ENCODE peak calls at places on chromosome 16, in seven cellular contexts. W is CD8-positive, alpha-beta T cell; Q is thyroid gland; H is IMR-90; V is left ventricle myocardium inferior; A is OCI-LY7; C is SK-N-SH. S is an unnamed sample.
A peak's percentile ranks its signal among the peaks of the same experiment; 100 is the strongest.

GRCh38 chr16:74448990-74449389 is 27.7 kb upstream of the CLEC18B start:
- DNase-seq in W (no peak), Q (peak; percentile 33), H (peak; percentile 95), V (peak; percentile 63), A (no peak), C (no peak), S (peak; percentile 85)

GRCh38 chr16:1288813-1289479 is 20.5 kb upstream of the UBE2I start:
- DNase-seq in W (peak; percentile 27), Q (no peak), H (no peak), V (no peak), A (peak; percentile 21), C (no peak), S (no peak)

GRCh38 chr16:30896203-30896889 is at the start of gene CTF1:
- DNase-seq in W (no peak), Q (peak; percentile 84), H (peak; percentile 89), V (peak; percentile 83), A (no peak), C (peak; percentile 85), S (peak; percentile 38)

GRCh38 chr16:621526-622105 is 9.2 kb upstream of the WFIKKN1 start:
- DNase-seq in W (no peak), Q (no peak), H (no peak), V (no peak), A (no peak), C (no peak), S (no peak)

GRCh38 chr16:30740364-30741251 is 7.6 kb upstream of the PHKG2 start:
- DNase-seq in W (no peak), Q (peak; percentile 99), H (peak; percentile 55), V (peak; percentile 86), A (no peak), C (no peak), S (peak; percentile 88)

GRCh38 chr16:87392823-87393679 is 915 bp downstream of the MAP1LC3B start:
- DNase-seq in W (peak; percentile 39), Q (peak; percentile 62), H (peak; percentile 47), V (peak; percentile 34), A (peak; percentile 60), C (peak; percentile 69), S (no peak)

GRCh38 chr16:20114356-20114755 is 40.7 kb upstream of the GPR139 start:
- DNase-seq in W (no peak), Q (no peak), H (no peak), V (no peak), A (no peak), C (no peak), S (no peak)

GRCh38 chr16:50708373-50709060 is 15.1 kb downstream of the NOD2 start:
- DNase-seq in W (no peak), Q (no peak), H (no peak), V (no peak), A (no peak), C (no peak), S (no peak)

GRCh38 chr16:51261919-51262318 is 110.8 kb upstream of the SALL1 start:
- DNase-seq in W (no peak), Q (no peak), H (no peak), V (no peak), A (no peak), C (no peak), S (no peak)

GRCh38 chr16:53692146-53692545 is 11.5 kb downstream of the RPGRIP1L start:
- DNase-seq in W (no peak), Q (no peak), H (no peak), V (no peak), A (no peak), C (no peak), S (no peak)

GRCh38 chr16:64455275-64455674 is 666.6 kb downstream of the CDH11 start:
- DNase-seq in W (no peak), Q (no peak), H (peak; percentile 53), V (no peak), A (peak; percentile 39), C (no peak), S (no peak)

GRCh38 chr16:5412721-5413120 is 315.1 kb upstream of the EEF2KMT start:
- DNase-seq in W (no peak), Q (peak; percentile 83), H (no peak), V (no peak), A (no peak), C (peak; percentile 50), S (no peak)

GRCh38 chr16:3461120-3461519 is 17.6 kb downstream of the NAA60 start:
- DNase-seq in W (peak; percentile 69), Q (peak; percentile 0), H (no peak), V (no peak), A (peak; percentile 51), C (no peak), S (no peak)

DNA sequence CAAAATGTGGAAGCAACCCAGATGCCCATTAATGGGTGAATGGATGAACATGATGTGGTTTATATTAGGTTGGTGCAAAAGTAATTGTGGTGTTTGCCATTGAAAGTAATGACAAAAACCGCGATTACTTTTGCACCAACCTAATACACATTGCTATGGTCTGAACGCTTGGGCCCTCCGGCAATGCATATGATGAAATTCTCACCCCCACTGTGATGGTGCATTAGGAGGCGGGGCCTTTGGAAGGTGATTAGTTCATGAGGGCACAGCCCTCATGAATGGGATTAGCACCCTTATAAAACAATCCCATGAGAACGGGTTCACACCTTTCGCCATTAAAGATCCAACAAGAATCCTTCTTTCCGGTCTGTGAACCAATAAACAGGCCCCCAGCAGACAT is 25.3 kb upstream of the PRM1 start:
- DNase-seq in W (no peak), Q (no peak), H (no peak), V (no peak), A (no peak), C (no peak), S (no peak)
- H3K4me1 ChIP-seq in W (peaks cover 32% of the 10 kb centered on the region), Q (peaks cover 26% of the 10 kb centered on the region), H (peaks cover 2% of the 10 kb centered on the region), V (peaks cover 13% of the 10 kb centered on the region), A (peaks cover 78% of the 10 kb centered on the region), C (peaks cover 12% of the 10 kb centered on the region), S (no peaks in the 10 kb centered on the region)

GRCh38 chr16:17463335-17463734 is 7.4 kb downstream of the XYLT1 start:
- DNase-seq in W (no peak), Q (no peak), H (no peak), V (no peak), A (peak; percentile 46), C (no peak), S (no peak)
- H3K4me1 ChIP-seq in W (peaks cover 22% of the 10 kb centered on the region), Q (peaks cover 3% of the 10 kb centered on the region), H (peaks cover 6% of the 10 kb centered on the region), V (peaks cover 9% of the 10 kb centered on the region), A (peaks cover 93% of the 10 kb centered on the region), C (peaks cover 44% of the 10 kb centered on the region), S (peaks cover 9% of the 10 kb centered on the region)

DNA sequence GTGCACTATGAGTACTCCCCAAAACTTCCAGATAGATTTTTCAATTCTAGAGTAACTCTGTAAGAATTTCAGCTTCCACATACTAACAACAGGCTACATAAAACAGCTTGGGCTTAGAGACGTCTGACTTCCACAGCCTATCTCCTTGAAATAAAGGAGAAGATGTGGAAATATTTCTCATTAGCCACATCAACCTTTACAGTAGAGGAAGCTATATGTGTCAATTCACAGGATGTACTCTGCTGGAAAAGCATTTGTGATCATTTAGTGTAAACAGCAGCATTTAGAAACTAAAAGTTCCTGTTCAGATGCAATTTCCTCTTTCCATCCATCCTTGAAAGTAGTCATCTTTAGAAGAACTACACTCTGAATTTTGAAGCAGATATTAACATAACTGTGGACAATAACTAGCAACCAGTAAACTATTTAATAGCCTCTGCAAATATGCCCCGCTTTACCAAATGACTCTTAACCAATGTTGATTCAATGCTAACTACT is 46.2 kb downstream of the XPO6 start:
- DNase-seq in W (no peak), Q (no peak), H (no peak), V (no peak), A (no peak), C (no peak), S (no peak)
- H3K4me1 ChIP-seq in W (peaks cover 86% of the 10 kb centered on the region), Q (peaks cover 12% of the 10 kb centered on the region), H (peaks cover 11% of the 10 kb centered on the region), V (peaks cover 8% of the 10 kb centered on the region), A (peaks cover 11% of the 10 kb centered on the region), C (no peaks in the 10 kb centered on the region), S (peaks cover 11% of the 10 kb centered on the region)

DNA sequence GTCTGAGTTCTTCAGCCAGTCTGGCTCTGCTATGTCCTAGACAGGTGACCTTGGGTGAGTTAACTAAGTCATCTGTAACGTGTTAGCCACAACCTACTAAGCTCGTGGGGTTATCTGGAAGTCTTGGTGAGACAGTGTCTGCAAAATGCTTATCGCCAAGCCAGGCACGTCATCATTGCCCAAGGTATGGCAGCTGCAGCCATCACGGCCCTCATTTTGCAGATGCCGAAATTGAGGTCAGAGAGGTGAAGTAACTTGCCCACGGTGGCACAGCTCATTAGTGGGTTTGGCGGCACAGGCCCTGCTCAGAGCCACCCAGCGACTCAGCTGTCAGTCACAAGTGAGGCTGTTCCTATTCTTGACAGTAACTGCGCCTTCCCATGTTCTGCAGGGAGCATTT is 79.8 kb downstream of the CMIP start:
- DNase-seq in W (peak; percentile 65), Q (no peak), H (no peak), V (no peak), A (no peak), C (no peak), S (no peak)
- H3K4me1 ChIP-seq in W (peaks cover 58% of the 10 kb centered on the region), Q (peaks cover 22% of the 10 kb centered on the region), H (peaks cover 14% of the 10 kb centered on the region), V (peaks cover 29% of the 10 kb centered on the region), A (peaks cover 27% of the 10 kb centered on the region), C (peaks cover 13% of the 10 kb centered on the region), S (peaks cover 6% of the 10 kb centered on the region)

GRCh38 chr16:78842950-78843349 is 743.5 kb downstream of the WWOX start:
- DNase-seq in W (no peak), Q (no peak), H (no peak), V (no peak), A (no peak), C (no peak), S (no peak)
- H3K4me1 ChIP-seq in W (no peaks in the 10 kb centered on the region), Q (no peaks in the 10 kb centered on the region), H (no peaks in the 10 kb centered on the region), V (peaks cover 28% of the 10 kb centered on the region), A (no peaks in the 10 kb centered on the region), C (no peaks in the 10 kb centered on the region), S (no peaks in the 10 kb centered on the region)

GRCh38 chr16:67842509-67843342 is 606 bp downstream of the THAP11 start:
- DNase-seq in W (peak; percentile 61), Q (peak; percentile 70), H (peak; percentile 46), V (peak; percentile 65), A (peak; percentile 75), C (peak; percentile 73), S (peak; percentile 81)
- H3K4me1 ChIP-seq in W (peaks cover 43% of the 10 kb centered on the region), Q (peaks cover 37% of the 10 kb centered on the region), H (peaks cover 13% of the 10 kb centered on the region), V (peaks cover 57% of the 10 kb centered on the region), A (peaks cover 37% of the 10 kb centered on the region), C (peaks cover 36% of the 10 kb centered on the region), S (peaks cover 33% of the 10 kb centered on the region)

GRCh38 chr16:89491974-89492687 is 1.8 kb upstream of the ANKRD11 start:
- DNase-seq in W (no peak), Q (no peak), H (no peak), V (no peak), A (no peak), C (peak; percentile 44), S (no peak)
- H3K4me1 ChIP-seq in W (peaks cover 31% of the 10 kb centered on the region), Q (peaks cover 23% of the 10 kb centered on the region), H (peaks cover 10% of the 10 kb centered on the region), V (peaks cover 48% of the 10 kb centered on the region), A (peaks cover 28% of the 10 kb centered on the region), C (peaks cover 20% of the 10 kb centered on the region), S (peaks cover 28% of the 10 kb centered on the region)

GRCh38 chr16:73059779-73060178 is 11.9 kb upstream of the ZFHX3 start:
- DNase-seq in W (no peak), Q (no peak), H (no peak), V (no peak), A (no peak), C (no peak), S (no peak)
- H3K4me1 ChIP-seq in W (no peaks in the 10 kb centered on the region), Q (peaks cover 27% of the 10 kb centered on the region), H (peaks cover 21% of the 10 kb centered on the region), V (peaks cover 65% of the 10 kb centered on the region), A (peaks cover 37% of the 10 kb centered on the region), C (peaks cover 38% of the 10 kb centered on the region), S (peaks cover 15% of the 10 kb centered on the region)

GRCh38 chr16:57483725-57484514 is 2.4 kb downstream of the DOK4 start:
- DNase-seq in W (no peak), Q (no peak), H (no peak), V (no peak), A (no peak), C (peak; percentile 78), S (no peak)
- H3K4me1 ChIP-seq in W (peaks cover 18% of the 10 kb centered on the region), Q (peaks cover 15% of the 10 kb centered on the region), H (peaks cover 11% of the 10 kb centered on the region), V (peaks cover 48% of the 10 kb centered on the region), A (peaks cover 5% of the 10 kb centered on the region), C (peaks cover 65% of the 10 kb centered on the region), S (peaks cover 16% of the 10 kb centered on the region)